ENCODE peak calls at places on chromosomes 16 and 17, in five cellular contexts. C, O, L, B and U are unnamed samples.
A peak's percentile ranks its signal among the peaks of the same experiment; 100 is the strongest.

GRCh38 chr17:28843810-28844137 is 1.2 kb upstream of the FAM222B start:
- DNase-seq in B (no peak), O (no peak), C (no peak), L (no peak), U (no peak)

GRCh38 chr17:82924812-82925211 is 85.0 kb upstream of the ZNF750 start:
- DNase-seq in B (no peak), C (no peak), O (no peak), L (no peak), U (no peak)

GRCh38 chr17:82302498-82302963 is 14.9 kb downstream of the CD7 start:
- DNase-seq in O (no peak), B (no peak), L (no peak), C (no peak), U (no peak)

GRCh38 chr17:34725008-34725407 is 145.6 kb downstream of the TMEM132E start:
- DNase-seq in C (peak; percentile 51), B (no peak), L (peak; percentile 50), O (no peak), U (no peak)

GRCh38 chr17:7060165-7060890 is 16.4 kb upstream of the SLC16A11 start:
- DNase-seq in C (no peak), L (no peak), B (peak; percentile 76), O (no peak), U (no peak)

GRCh38 chr17:5003214-5003867 is 5.6 kb downstream of the KIF1C start:
- DNase-seq in O (no peak), B (no peak), C (no peak), L (no peak), U (no peak)

GRCh38 chr16:83143788-83144187 is 517.0 kb downstream of the CDH13 start:
- DNase-seq in L (peak; percentile 84), C (no peak), B (peak; percentile 72), O (no peak), U (no peak)

GRCh38 chr16:9072806-9073341 is 18.6 kb upstream of the HAPSTR1 start:
- DNase-seq in B (peak; percentile 93), O (no peak), C (no peak), L (no peak), U (no peak)

GRCh38 chr17:58783380-58783779 is 27.7 kb downstream of the PPM1E start:
- DNase-seq in B (peak; percentile 14), C (no peak), O (no peak), L (no peak), U (no peak)

GRCh38 chr16:75048051-75048450 is 49.2 kb downstream of the ZNRF1 start:
- DNase-seq in O (no peak), B (no peak), C (no peak), L (no peak), U (no peak)

GRCh38 chr16:48064971-48065370 is 90.8 kb downstream of the ABCC12 start:
- DNase-seq in L (no peak), O (no peak), B (peak; percentile 51), C (no peak), U (no peak)

GRCh38 chr17:66276328-66276937 is 26.0 kb upstream of the PRKCA start:
- DNase-seq in B (peak; percentile 87), L (no peak), C (no peak), O (no peak), U (no peak)

GRCh38 chr16:86508947-86509758 is 1.2 kb upstream of the FOXF1 start:
- DNase-seq in C (no peak), O (no peak), B (peak; percentile 80), L (peak; percentile 78), U (no peak)

GRCh38 chr16:7185179-7185578 is 147.5 kb upstream of the RBFOX1 start:
- DNase-seq in C (no peak), O (no peak), L (no peak), B (no peak), U (no peak)

GRCh38 chr17:39376434-39376833 is 25.0 kb downstream of the FBXL20 start:
- DNase-seq in O (no peak), L (no peak), B (no peak), C (no peak), U (no peak)

GRCh38 chr17:9676742-9677387 is 31.5 kb downstream of the USP43 start:
- DNase-seq in B (no peak), O (no peak), C (no peak), L (peak; percentile 46), U (no peak)

GRCh38 chr17:59762022-59762825 is 54.8 kb downstream of the VMP1 start:
- DNase-seq in O (no peak), C (no peak), L (no peak), B (peak; percentile 80), U (no peak)

GRCh38 chr16:49589721-49590120 is 216.1 kb downstream of the C16orf78 start:
- DNase-seq in L (peak; percentile 22), C (peak; percentile 57), B (no peak), O (no peak), U (peak; percentile 17)

GRCh38 chr16:82182237-82183003 is 12.4 kb upstream of the MPHOSPH6 start:
- DNase-seq in O (no peak), L (no peak), B (no peak), C (no peak), U (no peak)

GRCh38 chr17:46002311-46002972 is 3.4 kb downstream of the STH start:
- DNase-seq in O (peak; percentile 77), C (peak; percentile 89), B (peak; percentile 69), L (peak; percentile 96), U (peak; percentile 59)

GRCh38 chr17:82238562-82239201 is 9.8 kb downstream of the SLC16A3 start:
- DNase-seq in L (peak; percentile 75), B (peak; percentile 55), C (no peak), O (peak; percentile 89), U (no peak)

GRCh38 chr17:4087911-4088693 is 54.7 kb downstream of the ZZEF1 start:
- DNase-seq in C (no peak), O (no peak), B (no peak), L (no peak), U (no peak)

GRCh38 chr17:66673668-66674276 is 161.1 kb upstream of the CACNG5 start:
- DNase-seq in L (peak; percentile 87), B (peak; percentile 80), O (no peak), C (no peak), U (no peak)

GRCh38 chr17:17351901-17352781 is 49.0 kb downstream of the NT5M start:
- DNase-seq in L (peak; percentile 76), C (no peak), O (peak; percentile 76), B (no peak), U (no peak)

GRCh38 chr16:4376126-4376819 is 4.6 kb downstream of the VASN start:
- DNase-seq in B (peak; percentile 94), C (peak; percentile 92), L (no peak), O (peak; percentile 71), U (no peak)

GRCh38 chr17:35166526-35166925 is 18.9 kb downstream of the UNC45B start:
- DNase-seq in C (no peak), O (no peak), B (no peak), L (no peak), U (no peak)

GRCh38 chr16:65991149-65991701 is 375.3 kb upstream of the CDH5 start:
- DNase-seq in C (no peak), O (no peak), B (no peak), L (peak; percentile 72), U (no peak)

GRCh38 chr16:52976539-52977167 is 76.0 kb downstream of the CHD9NB start:
- DNase-seq in C (no peak), O (no peak), B (peak; percentile 27), L (peak; percentile 56), U (no peak)
- TF ChIP-seq CTCF in C (peak; percentile 53), O (no peak), B (peak; percentile 30), L (peak; percentile 75), U (no peak)

DNA sequence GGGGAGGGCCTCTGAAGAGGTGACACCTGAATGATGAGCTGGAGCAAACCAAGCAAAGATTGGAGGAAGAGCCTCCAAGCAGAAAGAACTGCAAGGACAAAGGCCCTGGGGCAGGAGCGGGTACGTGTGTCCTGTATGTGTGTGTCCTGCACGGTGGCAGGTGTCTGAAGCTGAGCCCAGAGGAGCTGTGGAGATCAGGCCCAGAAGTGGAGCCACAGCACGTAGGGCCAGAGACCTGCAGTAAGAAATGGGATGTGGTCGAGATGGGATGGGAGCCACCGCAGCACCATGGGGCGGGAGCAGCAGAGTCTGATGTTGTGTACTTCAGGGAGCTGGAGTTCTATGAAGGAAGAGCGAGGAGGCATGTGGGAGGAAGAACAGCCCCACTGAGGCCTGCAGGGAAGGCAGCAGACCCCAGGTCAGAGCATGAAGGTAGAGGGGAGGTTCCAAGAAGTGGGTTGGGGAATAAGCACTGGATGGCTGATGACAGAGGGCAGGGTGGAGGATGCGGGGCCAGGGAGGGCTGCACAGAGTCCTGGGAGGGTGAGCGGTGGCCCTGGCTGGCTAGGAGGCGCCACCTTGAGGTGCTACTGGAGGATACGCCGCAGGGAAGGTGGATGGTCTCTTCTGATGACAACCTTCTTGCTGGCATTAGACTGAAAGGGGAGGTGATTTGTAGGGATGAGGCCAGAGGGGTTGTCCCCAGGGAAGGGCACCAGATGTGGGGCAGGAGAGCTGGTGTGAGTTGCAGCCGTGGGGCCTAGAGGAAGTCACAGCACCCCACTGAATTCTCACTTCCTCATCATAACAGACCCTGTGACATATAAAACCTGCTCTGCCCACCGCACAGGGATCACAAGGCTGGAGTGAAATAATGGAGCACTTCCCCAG is 10.6 kb upstream of the CETP start:
- DNase-seq in L (peak; percentile 88), C (no peak), O (no peak), B (peak; percentile 57), U (no peak)
- TF ChIP-seq CTCF in L (peak; percentile 79), C (peak; percentile 75), O (no peak), B (peak; percentile 75), U (no peak)

DNA sequence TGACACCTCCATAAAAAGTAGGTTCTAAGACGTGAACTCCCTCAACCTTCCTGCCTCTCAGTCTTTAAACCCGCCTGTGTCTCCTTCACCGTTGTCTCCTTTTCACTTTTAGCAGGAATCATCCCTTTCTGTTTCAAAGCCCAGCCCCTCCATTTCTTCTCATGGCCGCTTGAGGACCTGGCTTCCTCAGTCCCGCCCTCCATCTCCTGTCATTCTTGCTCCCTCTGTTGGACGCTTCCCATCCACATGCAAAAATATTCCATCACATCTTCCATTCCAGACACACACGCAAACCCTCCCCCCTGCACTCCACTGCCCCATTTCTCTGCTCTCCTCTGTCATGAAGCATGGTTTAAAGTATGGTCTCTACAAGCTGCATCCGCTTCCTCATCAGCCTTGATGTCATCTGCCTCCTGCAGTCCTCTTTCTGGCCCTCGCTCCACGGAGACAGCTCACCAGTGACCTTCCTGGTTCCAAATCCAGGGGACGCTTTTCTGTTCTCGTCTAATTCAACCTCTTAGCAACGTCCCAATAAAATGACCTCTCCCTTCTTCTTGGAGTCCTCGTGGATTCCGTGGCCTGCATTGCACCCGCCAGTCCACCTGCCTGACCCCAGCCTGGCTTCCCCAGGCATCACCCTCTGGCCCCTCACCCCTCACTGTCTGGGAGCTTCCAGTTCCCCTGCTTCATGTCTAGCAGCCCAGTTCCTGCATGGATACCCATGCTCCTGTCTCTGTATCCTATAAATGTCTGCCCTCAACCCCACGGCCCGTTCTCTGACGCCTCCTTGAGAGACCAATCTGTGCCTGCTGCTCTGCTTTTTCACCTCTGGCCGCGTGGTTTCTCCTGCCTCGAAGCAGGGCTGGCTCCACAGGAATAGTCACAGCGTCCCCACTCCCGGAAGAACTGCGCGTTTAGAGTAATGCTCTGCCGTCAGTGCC is 26.2 kb downstream of the ANKRD40 start:
- DNase-seq in B (peak; percentile 79), O (peak; percentile 52), L (no peak), C (no peak), U (no peak)
- TF ChIP-seq CTCF in B (peak; percentile 66), O (peak; percentile 12), L (peak; percentile 72), C (peak; percentile 78), U (peak; percentile 34)

GRCh38 chr17:71237903-71238538 is 882.8 kb upstream of the SOX9 start:
- DNase-seq in C (no peak), L (no peak), B (peak; percentile 4), O (no peak), U (no peak)
- TF ChIP-seq CTCF in C (peak; percentile 59), L (no peak), B (no peak), O (no peak), U (no peak)

GRCh38 chr17:48542956-48543853 is 1.7 kb downstream of the HOXB2 start:
- DNase-seq in O (peak; percentile 63), L (peak; percentile 93), C (no peak), B (peak; percentile 54), U (no peak)
- TF ChIP-seq CTCF in O (peak; percentile 34), L (peak; percentile 64), C (no peak), B (peak; percentile 16), U (no peak)